ENCODE peak calls at places on chromosomes 2 and 18, in eight cellular contexts. One of them, this sample, is unnamed.

GRCh38 chr2:68302281-68302680 is 17.5 kb downstream of the CNRIP1 start:
- DNase-seq in IMR-90: peak
- DNase-seq in mammary epithelial cell: peak
- DNase-seq in SK-N-SH: peak
- DNase-seq in neural progenitor cell: no peak
- DNase-seq in H9: no peak
- DNase-seq in MM.1S: no peak
- DNase-seq in fibroblast of lung: no peak
- DNase-seq in this sample: no peak

GRCh38 chr2:166494140-166494544 is at the start of gene SCN7A:
- DNase-seq in H9: peak
- DNase-seq in MM.1S: no peak
- DNase-seq in fibroblast of lung: peak
- DNase-seq in neural progenitor cell: peak
- DNase-seq in SK-N-SH: peak
- DNase-seq in mammary epithelial cell: no peak
- DNase-seq in IMR-90: peak
- DNase-seq in this sample: no peak

GRCh38 chr2:43486604-43487003 is 109.2 kb downstream of the THADA start:
- DNase-seq in IMR-90: no peak
- DNase-seq in H9: no peak
- DNase-seq in MM.1S: no peak
- DNase-seq in mammary epithelial cell: no peak
- DNase-seq in fibroblast of lung: peak
- DNase-seq in SK-N-SH: no peak
- DNase-seq in neural progenitor cell: no peak
- DNase-seq in this sample: peak

GRCh38 chr2:149084924-149085795 is 46.7 kb downstream of the LYPD6B start:
- DNase-seq in H9: no peak
- DNase-seq in IMR-90: no peak
- DNase-seq in SK-N-SH: no peak
- DNase-seq in mammary epithelial cell: no peak
- DNase-seq in neural progenitor cell: no peak
- DNase-seq in fibroblast of lung: no peak
- DNase-seq in MM.1S: no peak
- DNase-seq in this sample: no peak

GRCh38 chr2:24491626-24492282 is 700 bp downstream of the NCOA1 start:
- DNase-seq in neural progenitor cell: peak
- DNase-seq in IMR-90: no peak
- DNase-seq in fibroblast of lung: peak
- DNase-seq in MM.1S: peak
- DNase-seq in H9: peak
- DNase-seq in mammary epithelial cell: peak
- DNase-seq in SK-N-SH: peak
- DNase-seq in this sample: peak

GRCh38 chr2:3447789-3448317 is 68.4 kb downstream of the TRAPPC12 start:
- DNase-seq in fibroblast of lung: no peak
- DNase-seq in IMR-90: no peak
- DNase-seq in MM.1S: no peak
- DNase-seq in SK-N-SH: peak
- DNase-seq in neural progenitor cell: no peak
- DNase-seq in mammary epithelial cell: no peak
- DNase-seq in H9: no peak
- DNase-seq in this sample: peak

GRCh38 chr2:1224901-1225300 is 188.4 kb upstream of the TPO start:
- DNase-seq in H9: no peak
- DNase-seq in mammary epithelial cell: no peak
- DNase-seq in neural progenitor cell: no peak
- DNase-seq in IMR-90: no peak
- DNase-seq in SK-N-SH: no peak
- DNase-seq in MM.1S: no peak
- DNase-seq in fibroblast of lung: no peak
- DNase-seq in this sample: no peak

GRCh38 chr2:69585855-69586560 is 57.5 kb downstream of the AAK1 start:
- DNase-seq in SK-N-SH: no peak
- DNase-seq in fibroblast of lung: no peak
- DNase-seq in neural progenitor cell: peak
- DNase-seq in H9: no peak
- DNase-seq in MM.1S: no peak
- DNase-seq in mammary epithelial cell: no peak
- DNase-seq in IMR-90: no peak
- DNase-seq in this sample: no peak

GRCh38 chr2:3203497-3204019 is 174.1 kb downstream of the EIPR1 start:
- DNase-seq in SK-N-SH: no peak
- DNase-seq in IMR-90: no peak
- DNase-seq in H9: no peak
- DNase-seq in fibroblast of lung: no peak
- DNase-seq in MM.1S: no peak
- DNase-seq in mammary epithelial cell: no peak
- DNase-seq in neural progenitor cell: no peak
- DNase-seq in this sample: no peak

GRCh38 chr2:108267117-108267516 is 21.6 kb upstream of the SULT1C2 start:
- DNase-seq in H9: no peak
- DNase-seq in IMR-90: peak
- DNase-seq in fibroblast of lung: peak
- DNase-seq in mammary epithelial cell: no peak
- DNase-seq in MM.1S: no peak
- DNase-seq in neural progenitor cell: no peak
- DNase-seq in SK-N-SH: no peak
- DNase-seq in this sample: no peak

GRCh38 chr18:76232813-76233212 is 262.2 kb downstream of the ZNF516 start:
- DNase-seq in MM.1S: no peak
- DNase-seq in H9: no peak
- DNase-seq in SK-N-SH: no peak
- DNase-seq in IMR-90: no peak
- DNase-seq in neural progenitor cell: no peak
- DNase-seq in fibroblast of lung: no peak
- DNase-seq in mammary epithelial cell: peak
- DNase-seq in this sample: no peak

GRCh38 chr18:70075906-70076305 is 128.2 kb upstream of the CD226 start:
- DNase-seq in mammary epithelial cell: no peak
- DNase-seq in MM.1S: no peak
- DNase-seq in SK-N-SH: no peak
- DNase-seq in IMR-90: no peak
- DNase-seq in neural progenitor cell: no peak
- DNase-seq in H9: no peak
- DNase-seq in fibroblast of lung: peak
- DNase-seq in this sample: no peak

GRCh38 chr18:55452123-55452611 is 135.8 kb downstream of the TCF4 start:
- DNase-seq in H9: no peak
- DNase-seq in SK-N-SH: no peak
- DNase-seq in MM.1S: no peak
- DNase-seq in mammary epithelial cell: peak
- DNase-seq in neural progenitor cell: no peak
- DNase-seq in fibroblast of lung: peak
- DNase-seq in IMR-90: no peak
- DNase-seq in this sample: no peak

GRCh38 chr2:164600763-164601162 is 20.5 kb downstream of the GRB14 start:
- DNase-seq in MM.1S: no peak
- DNase-seq in mammary epithelial cell: no peak
- DNase-seq in IMR-90: no peak
- DNase-seq in fibroblast of lung: no peak
- DNase-seq in SK-N-SH: no peak
- DNase-seq in H9: no peak
- DNase-seq in neural progenitor cell: no peak
- DNase-seq in this sample: no peak

GRCh38 chr18:22233271-22233670 is 63.9 kb downstream of the GATA6 start:
- DNase-seq in MM.1S: no peak
- DNase-seq in mammary epithelial cell: no peak
- DNase-seq in IMR-90: no peak
- DNase-seq in neural progenitor cell: no peak
- DNase-seq in H9: no peak
- DNase-seq in SK-N-SH: no peak
- DNase-seq in fibroblast of lung: no peak
- DNase-seq in this sample: no peak

GRCh38 chr2:241041557-241042158 is 43.2 kb downstream of the SNED1 start:
- DNase-seq in H9: no peak
- DNase-seq in fibroblast of lung: no peak
- DNase-seq in SK-N-SH: no peak
- DNase-seq in MM.1S: no peak
- DNase-seq in mammary epithelial cell: no peak
- DNase-seq in IMR-90: no peak
- DNase-seq in neural progenitor cell: no peak
- DNase-seq in this sample: no peak

GRCh38 chr2:127578411-127578810 is 42.9 kb downstream of the MYO7B start:
- DNase-seq in neural progenitor cell: no peak
- DNase-seq in fibroblast of lung: no peak
- DNase-seq in H9: no peak
- DNase-seq in mammary epithelial cell: no peak
- DNase-seq in IMR-90: no peak
- DNase-seq in SK-N-SH: no peak
- DNase-seq in MM.1S: no peak
- DNase-seq in this sample: no peak

GRCh38 chr2:157895531-157895930 is 19.4 kb upstream of the ACVR1 start:
- DNase-seq in H9: no peak
- DNase-seq in neural progenitor cell: no peak
- DNase-seq in IMR-90: peak
- DNase-seq in mammary epithelial cell: peak
- DNase-seq in SK-N-SH: no peak
- DNase-seq in MM.1S: no peak
- DNase-seq in fibroblast of lung: no peak
- DNase-seq in this sample: no peak

GRCh38 chr2:28393115-28393836 is 618 bp downstream of the FOSL2 start:
- DNase-seq in H9: no peak
- DNase-seq in neural progenitor cell: peak
- DNase-seq in fibroblast of lung: peak
- DNase-seq in mammary epithelial cell: peak
- DNase-seq in SK-N-SH: peak
- DNase-seq in IMR-90: peak
- DNase-seq in MM.1S: peak
- DNase-seq in this sample: peak

GRCh38 chr2:232325324-232326273 is 53.0 kb upstream of the ALPP start:
- DNase-seq in neural progenitor cell: peak
- DNase-seq in mammary epithelial cell: no peak
- DNase-seq in MM.1S: no peak
- DNase-seq in IMR-90: peak
- DNase-seq in fibroblast of lung: peak
- DNase-seq in SK-N-SH: peak
- DNase-seq in H9: peak
- DNase-seq in this sample: peak

GRCh38 chr2:27211943-27212625 is at the start of the genes ATRAID and SLC5A6:
- DNase-seq in H9: peak
- DNase-seq in MM.1S: peak
- DNase-seq in fibroblast of lung: peak
- DNase-seq in IMR-90: peak
- DNase-seq in mammary epithelial cell: peak
- DNase-seq in SK-N-SH: peak
- DNase-seq in neural progenitor cell: peak
- DNase-seq in this sample: peak

GRCh38 chr2:73983322-73984202 is 1.1 kb upstream of the TET3 start:
- DNase-seq in mammary epithelial cell: peak
- DNase-seq in IMR-90: no peak
- DNase-seq in SK-N-SH: peak
- DNase-seq in H9: peak
- DNase-seq in fibroblast of lung: no peak
- DNase-seq in neural progenitor cell: peak
- DNase-seq in MM.1S: no peak
- DNase-seq in this sample: no peak

GRCh38 chr18:44778788-44779187 is 98.1 kb downstream of the SETBP1 start:
- DNase-seq in fibroblast of lung: no peak
- DNase-seq in MM.1S: no peak
- DNase-seq in mammary epithelial cell: no peak
- DNase-seq in SK-N-SH: no peak
- DNase-seq in IMR-90: no peak
- DNase-seq in neural progenitor cell: peak
- DNase-seq in H9: no peak
- DNase-seq in this sample: no peak

GRCh38 chr2:205696541-205697441 is 14.5 kb downstream of the NRP2 start:
- DNase-seq in fibroblast of lung: no peak
- DNase-seq in neural progenitor cell: peak
- DNase-seq in SK-N-SH: peak
- DNase-seq in MM.1S: no peak
- DNase-seq in mammary epithelial cell: no peak
- DNase-seq in IMR-90: peak
- DNase-seq in H9: peak
- DNase-seq in this sample: no peak

GRCh38 chr2:109499549-109499948 is 114.2 kb downstream of the SEPTIN10 start:
- DNase-seq in mammary epithelial cell: no peak
- DNase-seq in neural progenitor cell: no peak
- DNase-seq in fibroblast of lung: no peak
- DNase-seq in IMR-90: no peak
- DNase-seq in H9: no peak
- DNase-seq in MM.1S: no peak
- DNase-seq in SK-N-SH: peak
- DNase-seq in this sample: no peak

GRCh38 chr18:49988733-49989132 is 175.4 kb upstream of the ACAA2 start:
- DNase-seq in H9: no peak
- DNase-seq in SK-N-SH: no peak
- DNase-seq in IMR-90: no peak
- DNase-seq in neural progenitor cell: no peak
- DNase-seq in fibroblast of lung: no peak
- DNase-seq in MM.1S: no peak
- DNase-seq in mammary epithelial cell: no peak
- DNase-seq in this sample: no peak
- H3K4me2 ChIP-seq in H9: no peak
- H3K4me2 ChIP-seq in SK-N-SH: no peak
- H3K4me2 ChIP-seq in IMR-90: no peak
- H3K4me2 ChIP-seq in neural progenitor cell: no peak
- H3K4me2 ChIP-seq in fibroblast of lung: no peak
- H3K4me2 ChIP-seq in MM.1S: no peak
- H3K4me2 ChIP-seq in mammary epithelial cell: no peak
- H3K4me2 ChIP-seq in this sample: no peak

GRCh38 chr2:234133004-234133403 is 82.5 kb downstream of the SPP2 start:
- DNase-seq in neural progenitor cell: no peak
- DNase-seq in MM.1S: no peak
- DNase-seq in SK-N-SH: no peak
- DNase-seq in mammary epithelial cell: peak
- DNase-seq in fibroblast of lung: peak
- DNase-seq in H9: no peak
- DNase-seq in IMR-90: no peak
- DNase-seq in this sample: no peak
- TF ChIP-seq CTCF in neural progenitor cell: no peak
- TF ChIP-seq CTCF in MM.1S: no peak
- TF ChIP-seq CTCF in SK-N-SH: no peak
- TF ChIP-seq CTCF in mammary epithelial cell: peak
- TF ChIP-seq CTCF in fibroblast of lung: no peak
- TF ChIP-seq CTCF in H9: no peak
- TF ChIP-seq CTCF in IMR-90: no peak
- TF ChIP-seq CTCF in this sample: no peak

DNA sequence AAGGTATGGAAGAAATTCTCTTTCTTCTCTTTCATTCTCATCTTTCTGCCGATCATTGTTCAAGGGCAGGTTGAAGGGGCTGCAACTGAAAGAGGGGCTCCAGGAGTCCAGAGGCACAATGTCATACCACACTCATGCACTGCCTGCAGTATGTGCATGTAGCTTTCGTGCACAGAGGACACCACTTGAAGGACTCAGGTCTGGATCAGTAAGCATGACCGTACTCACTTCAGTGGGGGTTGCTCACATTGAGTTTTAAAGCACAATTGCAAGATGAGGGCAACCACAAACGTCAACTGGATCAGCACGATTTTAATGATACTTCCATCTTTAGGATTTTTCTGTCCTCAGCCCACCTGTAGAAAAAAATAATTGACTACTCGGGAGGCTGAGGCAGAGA is 84.6 kb downstream of the SP3 start:
- DNase-seq in IMR-90: no peak
- DNase-seq in fibroblast of lung: no peak
- DNase-seq in MM.1S: no peak
- DNase-seq in neural progenitor cell: no peak
- DNase-seq in H9: no peak
- DNase-seq in SK-N-SH: no peak
- DNase-seq in mammary epithelial cell: no peak
- DNase-seq in this sample: no peak
- H3K9ac ChIP-seq in IMR-90: no peak
- H3K9ac ChIP-seq in fibroblast of lung: no peak
- H3K9ac ChIP-seq in MM.1S: no peak
- H3K9ac ChIP-seq in neural progenitor cell: no peak
- H3K9ac ChIP-seq in H9: no peak
- H3K9ac ChIP-seq in SK-N-SH: no peak
- H3K9ac ChIP-seq in mammary epithelial cell: no peak
- H3K9ac ChIP-seq in this sample: no peak

GRCh38 chr2:218980800-218981389 is 4.1 kb downstream of the FEV start:
- DNase-seq in H9: no peak
- DNase-seq in MM.1S: peak
- DNase-seq in IMR-90: no peak
- DNase-seq in SK-N-SH: peak
- DNase-seq in fibroblast of lung: no peak
- DNase-seq in neural progenitor cell: no peak
- DNase-seq in mammary epithelial cell: no peak
- DNase-seq in this sample: no peak
- H3K4me2 ChIP-seq in H9: peak
- H3K4me2 ChIP-seq in MM.1S: peak
- H3K4me2 ChIP-seq in IMR-90: no peak
- H3K4me2 ChIP-seq in SK-N-SH: no peak
- H3K4me2 ChIP-seq in fibroblast of lung: no peak
- H3K4me2 ChIP-seq in neural progenitor cell: peak
- H3K4me2 ChIP-seq in mammary epithelial cell: no peak
- H3K4me2 ChIP-seq in this sample: no peak

This sample was measured in endothelial cell of umbilical vein.